ENCODE peak calls at places on chromosome 16, in eight cellular contexts. Z is GM13977, D is psoas muscle, Q is PC-3, P is mucosa of gallbladder, T is left colon, N is left cardiac atrium, B is SK-N-SH. A is an unnamed sample.
A peak's percentile ranks its signal among the peaks of the same experiment; 100 is the strongest.

GRCh38 chr16:15830832-15831451 is 25.9 kb downstream of the MYH11 start:
- DNase-seq in Z (no peak), D (no peak), Q (no peak), P (no peak), T (no peak), N (no peak), B (no peak), A (peak; percentile 39)

GRCh38 chr16:15450624-15451023 is 16.2 kb downstream of the BMERB1 start:
- DNase-seq in Z (no peak), D (peak; percentile 54), Q (no peak), P (no peak), T (no peak), N (peak; percentile 40), B (no peak), A (peak; percentile 53)

GRCh38 chr16:82055117-82055516 is 20.1 kb downstream of the HSD17B2 start:
- DNase-seq in Z (no peak), D (no peak), Q (no peak), P (no peak), T (no peak), N (no peak), B (no peak), A (no peak)

GRCh38 chr16:89048087-89048729 is 45.4 kb upstream of the ACSF3 start:
- DNase-seq in Z (no peak), D (peak; percentile 4), Q (no peak), P (no peak), T (no peak), N (no peak), B (no peak), A (no peak)

GRCh38 chr16:87326151-87326571 is 9.0 kb upstream of the C16orf95 start:
- DNase-seq in Z (no peak), D (no peak), Q (no peak), P (no peak), T (no peak), N (no peak), B (no peak), A (no peak)

GRCh38 chr16:25035494-25036405 is 20.6 kb upstream of the ARHGAP17 start:
- DNase-seq in Z (no peak), D (no peak), Q (peak; percentile 21), P (no peak), T (no peak), N (no peak), B (no peak), A (no peak)

GRCh38 chr16:69890114-69890890 is 60.8 kb upstream of the CLEC18A start:
- DNase-seq in Z (no peak), D (peak; percentile 56), Q (no peak), P (peak; percentile 22), T (peak; percentile 64), N (peak; percentile 69), B (peak; percentile 67), A (peak; percentile 77)

GRCh38 chr16:53434436-53435065 is at the start of gene RBL2:
- DNase-seq in Z (peak; percentile 76), D (peak; percentile 88), Q (peak; percentile 33), P (peak; percentile 40), T (peak; percentile 29), N (peak; percentile 89), B (peak; percentile 91), A (peak; percentile 76)

GRCh38 chr16:23952128-23953041 is 116.6 kb downstream of the PRKCB start:
- DNase-seq in Z (no peak), D (no peak), Q (no peak), P (peak; percentile 16), T (no peak), N (no peak), B (peak; percentile 22), A (peak; percentile 29)

GRCh38 chr16:10708969-10709368 is 14.2 kb upstream of the TEKT5 start:
- DNase-seq in Z (no peak), D (no peak), Q (peak; percentile 51), P (no peak), T (no peak), N (no peak), B (no peak), A (no peak)

GRCh38 chr16:67562526-67562917 is at the start of gene CTCF:
- DNase-seq in Z (peak; percentile 86), D (peak; percentile 85), Q (peak; percentile 73), P (peak; percentile 78), T (peak; percentile 78), N (peak; percentile 85), B (peak; percentile 91), A (peak; percentile 89)

GRCh38 chr16:85689285-85689949 is 663 bp upstream of the GINS2 start:
- DNase-seq in Z (no peak), D (no peak), Q (peak; percentile 19), P (no peak), T (no peak), N (no peak), B (no peak), A (no peak)

GRCh38 chr16:81546781-81547180 is 102.2 kb downstream of the CMIP start:
- DNase-seq in Z (no peak), D (no peak), Q (no peak), P (no peak), T (no peak), N (no peak), B (no peak), A (no peak)

GRCh38 chr16:17076121-17076757 is 394.5 kb downstream of the XYLT1 start:
- DNase-seq in Z (peak; percentile 47), D (no peak), Q (no peak), P (no peak), T (no peak), N (no peak), B (no peak), A (no peak)

GRCh38 chr16:66364959-66365306 is 1.6 kb upstream of the CDH5 start:
- DNase-seq in Z (no peak), D (no peak), Q (peak; percentile 52), P (no peak), T (no peak), N (no peak), B (no peak), A (no peak)

GRCh38 chr16:69089091-69089912 is 16.2 kb upstream of the HAS3 start:
- DNase-seq in Z (peak; percentile 59), D (no peak), Q (no peak), P (peak; percentile 62), T (no peak), N (no peak), B (peak; percentile 64), A (no peak)

GRCh38 chr16:54411555-54411954 is 125.0 kb upstream of the IRX3 start:
- DNase-seq in Z (no peak), D (no peak), Q (no peak), P (no peak), T (no peak), N (peak; percentile 56), B (no peak), A (no peak)

GRCh38 chr16:86959729-86960128 is 357.5 kb downstream of the C16orf95 start:
- DNase-seq in Z (no peak), D (no peak), Q (no peak), P (no peak), T (no peak), N (no peak), B (no peak), A (no peak)

GRCh38 chr16:56625140-56625942 is at the start of gene MT1E:
- DNase-seq in Z (no peak), D (peak; percentile 83), Q (no peak), P (peak; percentile 60), T (peak; percentile 77), N (peak; percentile 85), B (peak; percentile 76), A (peak; percentile 93)

GRCh38 chr16:11020388-11020787 is 76.0 kb downstream of the CLEC16A start:
- DNase-seq in Z (no peak), D (no peak), Q (no peak), P (no peak), T (no peak), N (no peak), B (no peak), A (no peak)

GRCh38 chr16:48901712-48902374 is 291.9 kb upstream of the N4BP1 start:
- DNase-seq in Z (no peak), D (no peak), Q (peak; percentile 50), P (no peak), T (no peak), N (no peak), B (peak; percentile 41), A (peak; percentile 19)

GRCh38 chr16:3530371-3530914 is 29.6 kb downstream of the CLUAP1 start:
- DNase-seq in Z (no peak), D (no peak), Q (peak; percentile 59), P (no peak), T (no peak), N (no peak), B (no peak), A (no peak)

GRCh38 chr16:54511181-54511731 is 224.7 kb upstream of the IRX3 start:
- DNase-seq in Z (no peak), D (no peak), Q (no peak), P (no peak), T (no peak), N (no peak), B (no peak), A (no peak)

GRCh38 chr16:9441021-9441420 is 349.6 kb downstream of the HAPSTR1 start:
- DNase-seq in Z (no peak), D (no peak), Q (no peak), P (no peak), T (no peak), N (no peak), B (no peak), A (no peak)